ENCODE peak calls at places on chromosomes 6 and 20, in seven cellular contexts. N is HCT116, B is hepatocyte, Y is mucosa of descending colon, P is neuronal stem cell, I is pancreas, C is heart left ventricle. L is an unnamed sample. For H3K4me1 and H3K9me3, the result is how much of the 10 kb centered on the place peaks cover.

GRCh38 chr20:39066464-39066863 is 104.3 kb downstream of the DHX35 start:
- DNase-seq in Y (no peak), B (no peak), I (no peak), N (no peak), P (peak), C (no peak), L (no peak)

GRCh38 chr6:55941713-55942112 is 66.3 kb upstream of the BMP5 start:
- DNase-seq in B (no peak), P (no peak), C (no peak), Y (no peak), I (no peak), N (no peak), L (no peak)

GRCh38 chr6:159992366-159992765 is 23.5 kb downstream of the IGF2R start:
- DNase-seq in P (no peak), I (no peak), Y (no peak), C (no peak), N (no peak), B (no peak), L (no peak)

GRCh38 chr20:36478137-36478905 is 63.0 kb upstream of the MYL9 start:
- DNase-seq in B (no peak), N (no peak), P (no peak), C (no peak), Y (no peak), I (no peak), L (no peak)

GRCh38 chr6:44926556-44926955 is 401.6 kb upstream of the RUNX2 start:
- DNase-seq in C (no peak), Y (no peak), I (no peak), P (no peak), N (no peak), B (no peak), L (no peak)

GRCh38 chr6:63509652-63510352 is 62.5 kb upstream of the LOC128125822 start:
- DNase-seq in P (no peak), N (no peak), Y (peak), I (peak), C (peak), B (peak), L (peak)

GRCh38 chr20:47360207-47360488 is 3.6 kb upstream of the ZMYND8 start:
- DNase-seq in Y (no peak), P (no peak), C (peak), N (no peak), B (peak), I (no peak), L (no peak)

GRCh38 chr20:10902836-10903410 is 229.1 kb upstream of the JAG1 start:
- DNase-seq in P (no peak), I (no peak), N (no peak), C (no peak), B (no peak), Y (no peak), L (no peak)

GRCh38 chr6:95408111-95408510 is 169.2 kb upstream of the MANEA start:
- DNase-seq in N (no peak), I (no peak), P (no peak), C (no peak), Y (no peak), B (no peak), L (no peak)

GRCh38 chr20:39264506-39265172 is 302.5 kb downstream of the DHX35 start:
- DNase-seq in C (peak), Y (no peak), B (peak), P (peak), N (peak), I (peak), L (peak)

GRCh38 chr6:113860165-113860955 is 3.2 kb downstream of the MARCKS start:
- DNase-seq in C (peak), P (no peak), N (no peak), B (peak), Y (peak), I (peak), L (peak)

GRCh38 chr6:125748534-125749111 is 809 bp upstream of the HEY2 start:
- DNase-seq in B (no peak), P (peak), I (no peak), Y (no peak), C (no peak), N (no peak), L (no peak)

GRCh38 chr20:1503564-1504227 is 12.5 kb upstream of the SIRPB2 start:
- DNase-seq in Y (peak), I (peak), P (peak), B (peak), C (peak), N (peak), L (peak)

GRCh38 chr6:41677430-41678045 is 39.3 kb downstream of the MDFI start:
- DNase-seq in B (no peak), P (no peak), I (no peak), C (no peak), N (no peak), Y (no peak), L (no peak)

GRCh38 chr6:73644941-73645591 is 8.7 kb downstream of the SLC17A5 start:
- DNase-seq in Y (no peak), B (no peak), P (no peak), N (no peak), C (no peak), I (no peak), L (no peak)

GRCh38 chr6:16345449-16346330 is 107.3 kb downstream of the GMPR start:
- DNase-seq in B (peak), C (no peak), Y (no peak), N (no peak), P (no peak), I (no peak), L (no peak)

GRCh38 chr6:93183513-93183912 is 235.8 kb downstream of the EPHA7 start:
- DNase-seq in P (no peak), Y (no peak), I (no peak), C (no peak), B (no peak), N (no peak), L (no peak)

GRCh38 chr6:1404713-1405098 is 15.3 kb downstream of the FOXF2 start:
- DNase-seq in N (no peak), Y (no peak), C (no peak), B (no peak), I (no peak), P (no peak), L (no peak)

GRCh38 chr6:18100296-18100695 is 22.2 kb downstream of the NHLRC1 start:
- DNase-seq in C (no peak), Y (no peak), I (no peak), N (no peak), P (no peak), B (no peak), L (no peak)

GRCh38 chr20:3874194-3874824 is 14.9 kb upstream of the PANK2 start:
- DNase-seq in Y (no peak), I (no peak), P (no peak), C (no peak), B (no peak), N (no peak), L (no peak)

GRCh38 chr6:170083236-170084051 is 207.4 kb downstream of the DLL1 start:
- DNase-seq in Y (no peak), I (no peak), P (no peak), N (no peak), C (no peak), B (no peak), L (no peak)

GRCh38 chr20:50052952-50053789 is 59.8 kb downstream of the UBE2V1 start:
- DNase-seq in I (no peak), Y (no peak), B (peak), P (no peak), N (no peak), C (no peak), L (no peak)

GRCh38 chr6:143955971-143956370 is 52.1 kb downstream of the PLAGL1 start:
- DNase-seq in N (no peak), I (no peak), B (no peak), C (no peak), Y (no peak), P (no peak), L (no peak)

GRCh38 chr20:46415773-46416172 is 9.4 kb upstream of the ELMO2 start:
- DNase-seq in N (no peak), I (no peak), C (no peak), P (no peak), Y (no peak), B (no peak), L (no peak)

GRCh38 chr20:39823239-39823638 is 861.1 kb downstream of the DHX35 start:
- DNase-seq in C (no peak), N (no peak), B (no peak), P (no peak), I (no peak), Y (no peak), L (no peak)

GRCh38 chr20:16587066-16587465 is 13.8 kb upstream of the KIF16B start:
- DNase-seq in Y (no peak), P (no peak), N (no peak), C (no peak), B (peak), I (no peak), L (no peak)

GRCh38 chr6:168192195-168192900 is 113.3 kb upstream of the FRMD1 start:
- DNase-seq in C (no peak), I (no peak), Y (no peak), B (no peak), N (no peak), P (no peak), L (peak)

GRCh38 chr6:17585766-17586502 is 14.2 kb upstream of the FAM8A1 start:
- DNase-seq in P (no peak), N (peak), B (peak), Y (no peak), C (no peak), I (no peak), L (no peak)

GRCh38 chr6:25582101-25582500 is 69.9 kb upstream of the SCGN start:
- DNase-seq in I (no peak), C (no peak), P (no peak), N (no peak), Y (no peak), B (peak), L (no peak)

GRCh38 chr6:170000071-170000843 is 248.8 kb downstream of the ERMARD start:
- DNase-seq in C (no peak), I (no peak), N (no peak), B (no peak), P (no peak), Y (no peak), L (no peak)

GRCh38 chr20:3134151-3134550 is 25.5 kb downstream of the FASTKD5 start:
- DNase-seq in P (no peak), C (no peak), I (no peak), B (no peak), N (no peak), Y (no peak), L (no peak)

GRCh38 chr6:30763618-30764489 is 19.5 kb upstream of the IER3 start:
- DNase-seq in N (no peak), P (no peak), C (no peak), I (no peak), B (peak), Y (no peak), L (no peak)
- H3K4me1 ChIP-seq in N (half or more), P (under half), C (under half), I (under half), B (under half), Y (under half), L (under half)

DNA sequence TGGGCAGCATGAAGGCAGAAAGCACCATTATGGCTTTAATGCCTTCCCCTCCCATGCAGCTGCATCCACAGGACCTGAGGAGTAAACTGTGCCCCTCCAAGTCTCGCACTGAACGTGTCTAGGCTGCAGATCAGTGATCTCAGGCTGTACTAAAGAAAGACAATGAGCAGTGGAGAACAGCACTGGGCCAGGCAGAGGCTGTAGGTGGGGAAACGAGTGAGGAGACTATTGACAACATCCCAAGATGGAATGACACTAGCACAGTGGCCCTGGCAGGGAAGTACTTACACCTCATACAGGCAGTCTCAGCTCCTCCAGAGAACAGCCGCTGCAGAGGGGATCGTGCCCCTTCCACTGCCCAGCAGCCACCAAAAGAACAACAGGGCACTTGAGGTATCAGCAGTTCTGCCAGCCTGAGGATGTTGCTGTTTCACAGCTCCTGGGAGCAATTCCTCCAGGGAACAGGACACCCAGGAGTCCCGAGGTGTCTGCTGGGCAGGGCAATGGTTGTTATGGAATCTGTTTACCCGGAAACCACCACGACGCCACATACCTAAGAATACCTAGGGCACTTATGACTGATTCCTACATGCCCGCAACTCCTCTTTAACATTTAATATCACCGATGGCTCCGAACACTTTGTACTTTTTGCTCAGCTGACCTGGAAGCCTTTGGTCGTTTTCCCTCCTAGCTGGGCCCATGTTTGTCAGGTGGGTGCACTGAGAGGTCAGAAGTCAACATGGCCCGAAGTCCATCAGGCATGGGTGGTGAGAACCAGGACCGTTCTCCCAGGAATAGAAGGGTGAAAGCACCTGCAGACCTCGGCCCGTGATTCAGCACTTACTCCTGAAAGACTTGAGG is 79.1 kb downstream of the SLC22A23 start:
- DNase-seq in N (no peak), I (no peak), B (no peak), P (no peak), Y (no peak), C (no peak), L (no peak)
- H3K4me3 ChIP-seq in N (no peak), I (no peak), B (no peak), P (no peak), Y (no peak), C (no peak), L (no peak)

GRCh38 chr6:40205004-40205403 is 270.7 kb upstream of the MOCS1 start:
- DNase-seq in B (no peak), C (no peak), I (no peak), Y (no peak), N (no peak), P (no peak), L (no peak)
- H3K9me3 ChIP-seq in B (under half), C (under half), I (under half), Y (under half), N (under half), P (under half), L (under half)

DNA sequence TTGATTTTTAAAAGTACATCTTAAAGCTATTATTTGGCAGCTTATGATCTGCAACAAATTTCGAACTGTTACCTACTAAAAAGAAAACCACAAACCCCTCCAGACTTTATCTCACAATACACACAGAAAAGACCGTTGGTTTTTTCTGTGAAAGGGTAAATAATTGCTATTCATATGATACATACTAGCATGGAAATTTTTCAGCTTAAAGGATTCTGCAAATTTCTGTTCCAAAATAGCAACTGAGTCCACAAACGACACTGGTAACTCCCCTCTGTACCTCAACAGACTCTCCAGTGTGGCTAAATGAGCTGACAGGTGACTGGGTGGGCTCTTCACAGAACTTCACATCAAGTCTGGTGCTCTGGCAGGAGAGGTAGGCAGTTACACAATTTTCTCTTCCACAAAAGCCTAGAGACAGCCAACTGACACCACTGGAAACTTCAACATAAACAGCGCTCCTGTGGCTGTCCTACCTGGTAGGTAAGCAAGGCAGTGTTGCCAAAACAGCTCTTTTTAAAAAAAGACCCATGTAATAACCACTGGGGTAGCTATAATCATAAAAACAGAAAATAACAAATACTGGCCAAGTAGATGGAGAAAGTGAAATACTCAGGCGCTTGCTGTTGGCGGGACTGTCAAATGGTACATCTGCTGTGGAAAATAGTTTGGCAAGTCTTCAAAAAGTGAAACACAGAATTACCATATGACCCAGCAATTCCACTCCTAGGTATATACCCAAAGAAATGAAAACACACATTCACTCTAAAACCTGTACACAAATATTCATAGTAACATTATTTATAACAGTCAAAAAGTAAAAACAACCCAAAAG is 37.8 kb downstream of the ELOVL5 start:
- DNase-seq in B (no peak), I (no peak), N (no peak), Y (no peak), C (no peak), P (no peak), L (no peak)
- H3K4me1 ChIP-seq in B (under half), I (under half), N (under half), Y (under half), C (under half), P (under half), L (under half)

GRCh38 chr6:28864321-28864923 is 59.4 kb downstream of the TRIM27 start:
- DNase-seq in Y (peak), N (no peak), P (no peak), C (no peak), B (no peak), I (no peak), L (no peak)
- H3K4me3 ChIP-seq in Y (no peak), N (peak), P (peak), C (peak), B (peak), I (peak), L (peak)

DNA sequence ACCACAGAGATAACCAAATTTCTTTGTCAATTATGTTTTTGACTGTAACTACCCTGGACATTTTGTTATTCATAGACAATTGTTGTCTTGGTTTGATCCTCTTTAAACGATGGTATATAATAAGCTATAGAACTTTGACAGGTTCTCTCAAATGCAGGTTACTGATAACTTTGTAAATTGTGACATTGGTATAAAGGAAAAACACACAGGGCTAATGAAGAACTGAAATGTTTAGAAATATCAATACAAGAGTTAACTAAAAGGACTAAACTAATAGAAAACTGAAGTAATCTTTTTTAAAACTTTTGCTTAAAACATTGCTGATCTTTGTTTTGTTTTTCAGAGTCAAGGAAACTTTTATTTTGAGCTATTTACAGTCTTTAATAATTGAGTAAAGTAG is 124.8 kb downstream of the TPBG start:
- DNase-seq in Y (no peak), I (no peak), B (no peak), C (no peak), N (no peak), P (no peak), L (no peak)
- H3K9me3 ChIP-seq in Y (under half), I (under half), B (under half), C (under half), N (under half), P (under half), L (under half)

DNA sequence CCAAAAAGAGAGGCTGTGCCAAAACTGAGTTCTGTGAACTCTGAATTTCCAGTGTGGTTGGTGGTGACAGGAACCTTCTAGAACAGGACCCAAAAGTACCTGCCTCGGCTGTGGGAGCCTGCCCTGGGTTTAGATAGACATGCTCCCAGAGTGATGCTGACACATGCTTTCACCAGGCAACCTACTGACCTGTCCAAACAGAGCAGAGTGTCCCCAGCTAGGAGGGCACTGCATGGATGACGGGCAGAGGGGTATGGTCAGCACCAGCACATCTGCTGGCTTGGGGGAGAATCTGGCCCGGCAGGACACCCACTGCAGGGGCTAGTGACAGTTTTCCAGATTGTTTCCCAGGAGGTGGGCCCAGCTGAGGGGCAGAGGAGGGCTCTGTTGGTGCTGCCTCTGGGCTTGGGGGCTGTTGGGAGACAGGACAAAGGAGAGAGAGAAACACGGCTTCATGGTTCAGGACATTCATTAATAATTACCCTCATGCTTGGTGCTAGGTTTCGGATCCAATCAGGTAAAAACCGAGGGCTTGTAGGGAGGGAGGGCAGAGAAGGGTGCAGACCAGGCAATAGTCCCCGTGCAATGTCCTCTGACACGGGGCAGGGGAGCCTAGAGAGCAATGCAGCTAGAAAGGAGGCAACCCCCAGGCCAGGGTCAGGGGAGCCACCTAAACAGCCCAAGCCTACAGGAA is 15.0 kb downstream of the KCNK5 start:
- DNase-seq in P (no peak), N (no peak), I (no peak), Y (no peak), B (no peak), C (no peak), L (no peak)
- H3K4me1 ChIP-seq in P (under half), N (under half), I (half or more), Y (under half), B (half or more), C (under half), L (under half)

DNA sequence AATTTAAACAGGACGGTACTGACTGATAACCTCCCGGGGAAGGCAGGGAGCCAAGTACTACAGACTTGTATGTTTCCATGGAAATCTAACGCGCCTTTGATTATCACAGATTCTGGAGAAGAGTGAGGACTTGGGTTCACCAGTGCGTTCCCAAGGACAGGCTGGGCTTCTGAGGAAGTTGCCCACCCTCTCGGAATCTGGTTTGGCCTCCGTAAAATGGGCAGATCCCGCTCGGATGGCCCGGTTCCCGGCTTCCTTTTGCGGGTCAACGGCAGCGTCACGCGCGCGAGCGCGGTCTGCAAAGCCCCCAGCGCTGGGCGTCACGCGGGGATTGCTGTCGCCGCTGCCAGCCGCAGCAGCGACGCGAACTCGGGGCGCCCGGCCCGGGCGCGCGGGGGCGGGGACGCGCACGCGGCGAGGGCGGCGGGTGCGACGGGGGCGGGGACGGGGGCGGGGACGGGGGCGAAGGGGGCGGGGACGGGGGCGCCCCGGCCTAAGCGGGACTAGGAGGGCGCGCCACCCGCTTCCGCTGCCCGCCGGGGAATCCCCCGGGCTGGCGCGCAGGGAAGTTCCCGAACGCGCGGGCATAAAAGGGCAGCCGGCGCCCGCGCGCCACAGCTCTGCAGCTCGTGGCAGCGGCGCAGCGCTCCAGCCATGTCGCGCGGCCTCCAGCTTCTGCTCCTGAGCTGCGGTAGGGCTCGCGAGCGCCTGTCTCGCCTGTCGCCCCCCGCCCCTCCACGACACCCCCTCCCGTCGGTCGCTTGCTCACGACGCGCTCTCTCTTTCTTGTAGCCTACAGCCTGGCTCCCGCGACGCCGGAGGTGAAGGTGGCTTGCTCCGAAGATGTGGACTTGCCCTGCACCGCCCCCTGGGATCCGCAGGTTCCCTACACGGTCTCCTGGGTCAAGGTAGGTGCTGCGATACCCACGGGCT is at the start of gene CD83:
- DNase-seq in P (peak), B (peak), N (peak), Y (peak), C (peak), I (peak), L (peak)
- H3K4me3 ChIP-seq in P (peak), B (peak), N (peak), Y (peak), C (peak), I (peak), L (peak)